ENCODE peak calls at places on chromosome 5, in eight cellular contexts. U, P, X, F, J, L, E and M are unnamed samples.

GRCh38 chr5:117131048-117131679 is 556.5 kb upstream of the SEMA6A start:
- DNase-seq in L (no peak), E (no peak), P (no peak), J (peak; percentile 38), F (no peak), U (no peak), X (no peak), M (no peak)

GRCh38 chr5:119411291-119411934 is 40.9 kb upstream of the HSD17B4 start:
- DNase-seq in F (no peak), X (peak; percentile 58), J (no peak), U (no peak), P (no peak), E (peak; percentile 35), L (no peak), M (no peak)

GRCh38 chr5:54091416-54092130 is 218.8 kb downstream of the ARL15 start:
- DNase-seq in X (peak; percentile 33), F (no peak), E (peak; percentile 7), U (no peak), L (no peak), P (no peak), J (peak; percentile 25), M (no peak)

GRCh38 chr5:169222934-169223594 is 77.9 kb downstream of the SLIT3 start:
- DNase-seq in U (no peak), F (no peak), E (no peak), L (no peak), J (no peak), P (no peak), X (no peak), M (no peak)

GRCh38 chr5:122153230-122153629 is 23.9 kb downstream of the ZNF474 start:
- DNase-seq in X (peak; percentile 51), L (no peak), E (no peak), F (no peak), P (no peak), J (no peak), U (no peak), M (no peak)

GRCh38 chr5:177370488-177371119 is 12.9 kb downstream of the RGS14 start:
- DNase-seq in F (peak; percentile 77), E (peak; percentile 90), J (no peak), L (peak; percentile 88), U (peak; percentile 87), P (peak; percentile 88), X (peak; percentile 96), M (peak; percentile 93)

GRCh38 chr5:82046268-82046621 is 74.4 kb downstream of the ATG10 start:
- DNase-seq in P (no peak), L (no peak), X (no peak), J (no peak), E (no peak), U (no peak), F (no peak), M (no peak)

GRCh38 chr5:91359957-91360609 is 23.0 kb downstream of the ARRDC3 start:
- DNase-seq in P (no peak), U (no peak), L (no peak), E (no peak), X (no peak), J (no peak), F (no peak), M (no peak)

GRCh38 chr5:71877511-71877910 is 158.4 kb downstream of the CARTPT start:
- DNase-seq in L (no peak), P (no peak), X (no peak), F (no peak), E (no peak), U (no peak), J (no peak), M (no peak)

GRCh38 chr5:2103940-2104339 is 221.2 kb upstream of the IRX4 start:
- DNase-seq in F (no peak), X (no peak), P (no peak), J (no peak), L (no peak), E (no peak), U (no peak), M (no peak)

GRCh38 chr5:2703041-2703440 is 48.4 kb downstream of the IRX2 start:
- DNase-seq in F (no peak), L (no peak), U (no peak), E (no peak), X (no peak), J (no peak), P (no peak), M (peak; percentile 77)

GRCh38 chr5:95471922-95472321 is 80.8 kb downstream of the FAM81B start:
- DNase-seq in J (no peak), P (no peak), L (no peak), E (no peak), X (peak; percentile 10), U (no peak), F (no peak), M (no peak)

GRCh38 chr5:100430268-100430900 is 104.8 kb upstream of the FAM174A start:
- DNase-seq in U (peak; percentile 43), J (peak; percentile 18), F (no peak), E (peak; percentile 54), L (peak; percentile 35), P (peak; percentile 76), X (peak; percentile 54), M (no peak)

GRCh38 chr5:34533582-34534236 is 122.4 kb upstream of the RAI14 start:
- DNase-seq in P (no peak), J (no peak), E (no peak), X (no peak), L (no peak), U (no peak), F (no peak), M (no peak)

GRCh38 chr5:155053482-155053881 is 39.9 kb downstream of the KIF4B start:
- DNase-seq in U (no peak), E (no peak), J (no peak), X (peak; percentile 3), F (no peak), P (no peak), L (no peak), M (no peak)

GRCh38 chr5:169242849-169243186 is 58.1 kb downstream of the SLIT3 start:
- DNase-seq in L (no peak), E (no peak), F (no peak), X (no peak), J (no peak), P (no peak), U (no peak), M (no peak)

GRCh38 chr5:81779125-81779934 is 28.4 kb upstream of the SSBP2 start:
- DNase-seq in U (peak; percentile 84), E (peak; percentile 74), F (peak; percentile 38), L (peak; percentile 80), J (peak; percentile 52), X (peak; percentile 43), P (no peak), M (no peak)

GRCh38 chr5:86971034-86971511 is 296.6 kb upstream of the RASA1 start:
- DNase-seq in L (no peak), X (peak; percentile 54), P (no peak), U (no peak), E (peak; percentile 12), F (no peak), J (no peak), M (no peak)

GRCh38 chr5:168872246-168872645 is 293.1 kb upstream of the PANK3 start:
- DNase-seq in E (no peak), X (no peak), L (no peak), P (no peak), U (no peak), J (no peak), F (no peak), M (no peak)

GRCh38 chr5:180343110-180343845 is 9.9 kb downstream of the GFPT2 start:
- DNase-seq in P (no peak), E (no peak), F (no peak), J (no peak), U (no peak), X (peak; percentile 73), L (peak; percentile 31), M (peak; percentile 85)

GRCh38 chr5:9534881-9535517 is 10.9 kb downstream of the SEMA5A start:
- DNase-seq in U (no peak), F (no peak), J (no peak), X (peak; percentile 52), P (no peak), E (no peak), L (no peak), M (no peak)

GRCh38 chr5:65808261-65808741 is 86.3 kb downstream of the NLN start:
- DNase-seq in U (no peak), X (no peak), P (no peak), E (no peak), L (no peak), F (no peak), J (no peak), M (no peak)

DNA sequence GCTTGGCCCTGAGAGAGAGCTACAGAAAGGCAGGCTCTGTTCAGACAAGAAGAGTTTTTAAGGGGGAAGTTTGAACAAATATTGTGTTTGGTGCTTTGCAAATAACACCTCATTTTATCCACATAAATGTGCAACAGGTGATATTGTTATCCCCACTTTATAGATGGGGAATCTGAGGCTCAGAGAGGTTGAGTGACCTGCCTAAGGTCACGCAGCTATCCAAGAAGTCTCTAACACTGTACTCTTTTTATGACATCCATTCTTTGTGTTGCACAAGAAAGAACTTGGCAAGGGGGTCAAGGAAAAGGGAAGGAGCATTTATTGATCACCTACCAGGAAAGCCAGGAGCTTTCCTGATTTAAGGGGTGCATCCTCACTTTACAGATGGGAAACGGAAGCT is 63.6 kb upstream of the NEURL1B start:
- DNase-seq in J (no peak), F (no peak), E (no peak), X (no peak), L (no peak), P (no peak), U (no peak), M (no peak)
- TF ChIP-seq CTCF in J (no peak), F (no peak), E (no peak), X (no peak), L (no peak), P (no peak), U (no peak), M (no peak)

GRCh38 chr5:20606006-20606405 is 618.0 kb upstream of the CDH18 start:
- DNase-seq in P (no peak), U (no peak), E (no peak), F (no peak), J (no peak), X (peak; percentile 21), L (no peak), M (no peak)

GRCh38 chr5:20601678-20602100 is 613.7 kb upstream of the CDH18 start:
- DNase-seq in U (no peak), E (no peak), L (no peak), P (no peak), F (no peak), J (no peak), X (peak; percentile 50), M (no peak)
- TF ChIP-seq CTCF in U (no peak), E (no peak), L (no peak), P (no peak), F (no peak), J (no peak), X (no peak), M (no peak)

DNA sequence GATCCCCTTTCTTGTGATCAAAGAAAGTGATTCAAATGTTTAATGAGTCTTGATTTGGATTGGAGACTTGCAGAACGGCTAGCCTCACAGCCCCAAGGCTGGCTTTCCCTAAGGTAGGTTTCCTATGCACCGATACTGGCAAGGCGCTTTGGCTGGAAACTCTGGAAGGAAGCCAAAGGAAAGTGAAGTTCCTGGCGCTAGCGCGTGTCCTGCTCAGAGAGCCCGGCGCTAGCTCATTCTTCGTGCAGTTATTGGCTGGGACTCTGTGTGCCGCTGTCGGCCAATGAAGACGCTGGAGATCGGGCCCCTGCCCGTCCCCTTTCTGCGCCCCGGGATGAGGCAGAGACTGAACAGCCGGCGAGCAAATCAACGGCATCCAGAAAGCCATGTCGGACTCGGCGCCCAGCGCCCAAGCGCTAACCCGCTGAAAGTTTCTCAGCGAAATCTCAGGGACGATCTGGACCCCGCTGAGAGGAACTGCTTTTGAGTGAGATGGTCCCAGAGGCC is at the start of gene PCDHGC3:
- DNase-seq in L (peak; percentile 86), X (peak; percentile 98), E (peak; percentile 96), F (peak; percentile 94), U (peak; percentile 89), P (peak; percentile 82), J (peak; percentile 92), M (peak; percentile 91)
- TF ChIP-seq CTCF in L (no peak), X (peak; percentile 11), E (no peak), F (peak; percentile 50), U (peak; percentile 35), P (no peak), J (no peak), M (peak; percentile 56)

GRCh38 chr5:120841830-120842229 is 377.7 kb downstream of the PRR16 start:
- DNase-seq in U (no peak), F (no peak), E (no peak), L (no peak), P (no peak), J (no peak), X (no peak), M (no peak)
- TF ChIP-seq CTCF in U (no peak), F (no peak), E (no peak), L (no peak), P (no peak), J (no peak), X (no peak), M (no peak)